ENCODE peak calls at places on chromosomes 13 and 19, in eight cellular contexts. X, N, T, S, Q, M, P and G are unnamed samples.

GRCh38 chr13:46197299-46197975 is 14.3 kb upstream of the LRRC63 start:
- DNase-seq in X (no peak), N (no peak), T (no peak), S (no peak), Q (peak; percentile 10), M (no peak), P (peak; percentile 16), G (no peak)

GRCh38 chr19:32637480-32637879 is 37.5 kb downstream of the ANKRD27 start:
- DNase-seq in X (no peak), N (no peak), T (no peak), S (no peak), Q (no peak), M (no peak), P (no peak), G (no peak)

GRCh38 chr13:99196466-99197256 is 4.0 kb upstream of the UBAC2 start:
- DNase-seq in X (no peak), N (no peak), T (no peak), S (no peak), Q (no peak), M (no peak), P (no peak), G (peak; percentile 36)

GRCh38 chr13:27919299-27919933 is 384 bp upstream of the PDX1 start:
- DNase-seq in X (no peak), N (no peak), T (no peak), S (no peak), Q (no peak), M (no peak), P (no peak), G (no peak)

GRCh38 chr13:76697277-76697676 is 188.9 kb downstream of the KCTD12 start:
- DNase-seq in X (no peak), N (no peak), T (no peak), S (no peak), Q (no peak), M (no peak), P (no peak), G (no peak)

GRCh38 chr13:87676254-87677042 is 5.3 kb downstream of the SLITRK5 start:
- DNase-seq in X (no peak), N (no peak), T (no peak), S (no peak), Q (no peak), M (no peak), P (no peak), G (no peak)

GRCh38 chr19:3565177-3565576 is 7.6 kb upstream of the HMG20B start:
- DNase-seq in X (no peak), N (peak; percentile 28), T (no peak), S (no peak), Q (no peak), M (no peak), P (no peak), G (peak; percentile 99)

GRCh38 chr19:31113250-31113685 is 236.0 kb downstream of the TSHZ3 start:
- DNase-seq in X (no peak), N (peak; percentile 39), T (no peak), S (no peak), Q (no peak), M (no peak), P (no peak), G (peak; percentile 23)

GRCh38 chr19:1469936-1470863 is 8.8 kb downstream of the C19orf25 start:
- DNase-seq in X (no peak), N (no peak), T (peak; percentile 71), S (no peak), Q (no peak), M (no peak), P (no peak), G (peak; percentile 34)